ENCODE peak calls at places on chromosomes 3 and 15, in ten cellular contexts. J, S, I, O, R, H, Q, N, G and F are unnamed samples.

GRCh38 chr3:126737527-126737926 is 33.5 kb downstream of the CHCHD6 start:
- DNase-seq in J (peak; percentile 56), S (no peak), I (no peak), O (no peak), R (no peak), H (no peak), Q (no peak), N (no peak), G (no peak), F (no peak)

GRCh38 chr3:13325092-13325491 is 95.0 kb downstream of the NUP210 start:
- DNase-seq in J (no peak), S (no peak), I (no peak), O (no peak), R (peak; percentile 48), H (no peak), Q (no peak), N (no peak), G (peak; percentile 15), F (no peak)

GRCh38 chr15:44068346-44068745 is 126.7 kb downstream of the FRMD5 start:
- DNase-seq in J (no peak), S (no peak), I (no peak), O (no peak), R (no peak), H (no peak), Q (no peak), N (no peak), G (no peak), F (no peak)

GRCh38 chr3:126284258-126284904 is 72.8 kb downstream of the KLF15 start:
- DNase-seq in J (no peak), S (no peak), I (peak; percentile 52), O (no peak), R (no peak), H (no peak), Q (no peak), N (no peak), G (peak; percentile 16), F (no peak)

GRCh38 chr3:10280571-10280970 is 12.2 kb downstream of the GHRL start:
- DNase-seq in J (no peak), S (no peak), I (no peak), O (no peak), R (no peak), H (no peak), Q (no peak), N (no peak), G (no peak), F (no peak)

GRCh38 chr15:98139337-98139736 is 178.8 kb downstream of the ARRDC4 start:
- DNase-seq in J (no peak), S (no peak), I (no peak), O (no peak), R (no peak), H (no peak), Q (no peak), N (no peak), G (no peak), F (no peak)

GRCh38 chr15:65275104-65275727 is 11.5 kb downstream of the PARP16 start:
- DNase-seq in J (no peak), S (no peak), I (no peak), O (no peak), R (no peak), H (no peak), Q (no peak), N (no peak), G (no peak), F (no peak)

GRCh38 chr3:4410174-4410573 is 56.9 kb downstream of the SUMF1 start:
- DNase-seq in J (no peak), S (no peak), I (no peak), O (no peak), R (no peak), H (no peak), Q (no peak), N (no peak), G (peak; percentile 16), F (peak; percentile 27)

DNA sequence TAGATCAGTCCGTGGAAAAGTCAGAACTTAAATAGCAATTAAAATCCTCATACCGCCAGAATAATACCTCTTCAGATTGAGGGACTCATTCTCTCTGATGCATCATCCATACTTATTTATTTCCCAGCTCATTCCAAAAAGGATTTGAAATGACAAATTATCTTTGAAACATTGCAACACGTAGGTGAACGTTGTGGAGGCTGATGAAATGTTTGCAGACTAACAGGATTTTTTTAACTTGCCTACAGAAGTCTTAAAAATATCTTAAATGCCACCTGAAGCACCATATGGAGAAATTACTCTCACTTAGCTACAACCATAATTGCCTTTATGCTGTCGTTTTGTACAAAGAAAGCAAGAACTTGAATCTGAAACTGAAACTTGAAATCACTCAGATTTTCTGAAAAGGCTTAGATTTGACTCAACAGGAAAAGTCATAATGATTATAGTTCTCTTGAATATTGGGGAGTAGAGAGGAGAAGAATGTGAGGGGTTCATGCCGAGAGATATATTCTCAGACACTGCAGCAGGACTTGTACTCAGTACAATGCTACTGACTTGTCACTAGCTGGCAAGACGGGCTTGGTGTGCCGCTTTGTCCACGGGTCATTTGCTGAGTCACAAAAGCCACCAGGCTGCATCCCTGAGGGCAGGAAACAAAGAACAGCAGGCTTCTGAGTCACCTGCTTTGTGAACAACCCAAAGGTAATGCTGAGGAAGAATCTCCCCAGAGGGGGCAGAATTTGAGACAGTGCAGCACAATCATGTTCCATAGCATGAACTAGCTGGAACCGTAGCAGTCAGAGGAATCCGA is 7.1 kb upstream of the FMN1 start:
- DNase-seq in J (peak; percentile 77), S (no peak), I (peak; percentile 12), O (peak; percentile 61), R (peak; percentile 50), H (no peak), Q (no peak), N (no peak), G (peak; percentile 46), F (peak; percentile 50)
- TF ChIP-seq CTCF in J (peak; percentile 35), S (peak; percentile 11), I (no peak), O (no peak), R (peak; percentile 58), H (no peak), Q (no peak), N (no peak), G (no peak), F (no peak)

DNA sequence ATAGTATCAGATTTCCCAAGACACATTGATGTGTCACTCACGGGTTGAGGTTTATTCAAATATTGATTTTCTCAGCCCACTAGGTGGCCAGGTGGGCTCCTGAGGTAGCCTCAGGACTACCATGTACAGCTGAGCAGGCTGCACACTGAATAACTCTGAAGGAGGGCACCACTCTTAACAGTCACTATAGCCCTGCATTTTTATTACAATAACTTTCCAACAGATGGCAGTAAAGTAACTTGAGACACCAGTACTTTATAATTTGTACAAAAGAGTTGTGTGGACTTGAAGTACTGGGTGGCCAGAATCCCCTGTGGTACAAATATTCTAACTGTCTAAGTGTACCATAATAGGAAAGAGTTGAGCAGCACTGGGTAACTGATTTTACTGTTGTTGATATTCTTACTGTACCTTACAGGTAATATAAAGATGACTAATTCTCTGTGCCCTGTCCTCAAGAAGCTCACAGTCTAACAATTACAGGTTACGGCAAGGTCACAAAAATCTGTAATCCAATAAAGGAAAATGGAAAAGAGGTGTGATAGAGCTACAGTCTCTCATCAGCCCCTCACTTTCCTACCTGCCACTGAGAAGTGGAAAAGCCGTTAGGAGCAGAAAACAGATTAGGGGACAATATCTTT is 76.0 kb downstream of the ETFA start:
- DNase-seq in J (peak; percentile 67), S (peak; percentile 16), I (peak; percentile 56), O (no peak), R (peak; percentile 58), H (no peak), Q (no peak), N (no peak), G (peak; percentile 53), F (peak; percentile 23)
- TF ChIP-seq CTCF in J (peak; percentile 59), S (peak; percentile 49), I (peak; percentile 58), O (no peak), R (peak; percentile 83), H (no peak), Q (peak; percentile 63), N (peak; percentile 28), G (peak; percentile 28), F (peak; percentile 20)

GRCh38 chr3:148948913-148949657 is 42.3 kb upstream of the GYG1 start:
- DNase-seq in J (no peak), S (no peak), I (no peak), O (no peak), R (no peak), H (no peak), Q (no peak), N (no peak), G (no peak), F (no peak)

GRCh38 chr3:148954981-148955380 is 36.4 kb upstream of the GYG1 start:
- DNase-seq in J (no peak), S (no peak), I (no peak), O (no peak), R (no peak), H (no peak), Q (no peak), N (no peak), G (peak; percentile 25), F (no peak)

GRCh38 chr3:148951599-148952361 is 39.6 kb upstream of the GYG1 start:
- DNase-seq in J (no peak), S (no peak), I (no peak), O (no peak), R (no peak), H (no peak), Q (no peak), N (no peak), G (peak; percentile 22), F (no peak)

GRCh38 chr3:148953094-148953493 is 38.2 kb upstream of the GYG1 start:
- DNase-seq in J (no peak), S (no peak), I (no peak), O (no peak), R (no peak), H (no peak), Q (no peak), N (no peak), G (peak; percentile 16), F (no peak)

DNA sequence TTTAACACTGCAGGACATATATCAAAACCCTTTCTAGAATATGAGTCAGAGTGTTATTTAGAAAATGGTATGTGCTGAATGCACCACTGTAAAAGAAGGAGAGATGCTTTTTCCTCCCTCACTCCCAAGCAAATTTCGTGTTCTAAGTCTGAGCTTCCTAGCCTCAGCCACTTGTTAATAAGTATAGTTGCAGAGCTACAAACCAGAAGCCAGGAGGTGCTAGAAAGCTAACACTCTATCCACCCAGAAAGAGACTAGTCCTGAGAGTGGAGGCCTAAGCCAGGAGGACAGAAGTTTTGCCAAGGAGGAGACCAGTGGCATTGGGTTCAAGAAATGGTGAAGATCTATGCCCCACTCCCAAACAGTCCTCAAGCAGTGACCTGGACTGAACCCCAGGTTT is 40.5 kb upstream of the GYG1 start:
- DNase-seq in J (peak; percentile 67), S (no peak), I (no peak), O (no peak), R (peak; percentile 28), H (no peak), Q (no peak), N (no peak), G (peak; percentile 14), F (no peak)
- TF ChIP-seq CTCF in J (peak; percentile 62), S (peak; percentile 28), I (peak; percentile 39), O (no peak), R (peak; percentile 73), H (no peak), Q (peak; percentile 16), N (no peak), G (peak; percentile 30), F (no peak)

GRCh38 chr15:83745771-83746170 is 91.8 kb downstream of the ADAMTSL3 start:
- DNase-seq in J (no peak), S (no peak), I (no peak), O (no peak), R (no peak), H (no peak), Q (no peak), N (no peak), G (no peak), F (no peak)

GRCh38 chr15:83746231-83746630 is 92.3 kb downstream of the ADAMTSL3 start:
- DNase-seq in J (no peak), S (no peak), I (no peak), O (no peak), R (no peak), H (no peak), Q (no peak), N (no peak), G (no peak), F (no peak)

GRCh38 chr15:83747718-83748110 is 93.8 kb downstream of the ADAMTSL3 start:
- DNase-seq in J (no peak), S (no peak), I (no peak), O (no peak), R (no peak), H (no peak), Q (no peak), N (no peak), G (no peak), F (no peak)

DNA sequence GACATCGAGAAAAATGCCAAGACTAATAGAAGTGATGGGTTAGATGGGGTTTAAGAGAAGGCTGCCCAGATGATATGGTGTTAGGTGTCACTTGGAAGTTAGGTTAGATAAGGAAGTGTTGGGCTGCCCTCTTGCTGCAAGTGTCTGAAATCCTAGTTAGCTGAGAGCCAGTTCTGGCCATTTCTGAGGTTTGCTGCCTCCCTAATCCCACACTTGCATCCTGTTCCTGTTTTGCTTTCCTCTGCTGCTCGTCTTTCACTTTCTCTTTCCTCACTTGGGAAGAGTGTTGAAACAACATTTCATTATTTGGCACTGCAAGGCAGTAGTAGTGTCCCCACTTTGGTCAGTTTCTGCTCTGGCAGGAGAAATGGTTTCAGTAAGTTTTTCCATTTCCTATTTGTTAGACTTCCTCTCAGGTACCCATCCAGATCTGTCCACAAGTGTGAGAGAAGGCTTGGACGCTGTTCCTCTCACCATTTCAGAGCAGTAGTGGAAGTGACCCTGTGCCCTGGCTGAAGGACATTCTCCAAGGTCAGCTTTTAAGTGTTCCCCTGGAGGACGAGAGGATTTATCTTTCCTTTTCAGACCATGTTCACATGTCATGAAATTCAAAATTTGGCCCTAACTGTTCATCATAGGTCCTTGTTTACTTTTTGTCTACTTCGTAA is 93.3 kb downstream of the ADAMTSL3 start:
- DNase-seq in J (peak; percentile 51), S (no peak), I (peak; percentile 23), O (no peak), R (no peak), H (peak; percentile 54), Q (peak; percentile 34), N (no peak), G (peak; percentile 62), F (no peak)
- TF ChIP-seq CTCF in J (no peak), S (peak; percentile 20), I (peak; percentile 25), O (no peak), R (no peak), H (peak; percentile 50), Q (peak; percentile 55), N (no peak), G (no peak), F (no peak)